ENCODE peak calls at places on chromosomes 4 and X, in six cellular contexts. O is endothelial cell of umbilical vein, P is A549, G is K562, Q is HepG2, B is GM12878. E is an unnamed sample.
A peak's percentile ranks its signal among the peaks of the same experiment; 100 is the strongest.

GRCh38 chr4:157050561-157050960 is 25.4 kb upstream of the GLRB start:
- DNase-seq in O (no peak), P (no peak), G (no peak), Q (no peak), B (no peak), E (no peak)

GRCh38 chr4:13347517-13348125 is 136.5 kb downstream of the RAB28 start:
- DNase-seq in O (no peak), P (no peak), G (no peak), Q (no peak), B (no peak), E (no peak)

GRCh38 chr4:114178392-114178791 is 198.9 kb upstream of the ARSJ start:
- DNase-seq in O (peak; percentile 50), P (no peak), G (no peak), Q (no peak), B (no peak), E (no peak)

GRCh38 chrX:20067709-20068315 is 48.9 kb downstream of the MAP7D2 start:
- DNase-seq in O (peak; percentile 80), P (peak; percentile 44), G (peak; percentile 11), Q (no peak), B (no peak), E (peak; percentile 59)

GRCh38 chr4:56575820-56576429 is 70.3 kb downstream of the ARL9 start:
- DNase-seq in O (peak; percentile 42), P (peak; percentile 28), G (peak; percentile 21), Q (peak; percentile 8), B (no peak), E (peak; percentile 42)

GRCh38 chrX:46547857-46548256 is 2.6 kb upstream of the ZNF674 start:
- DNase-seq in O (peak; percentile 66), P (no peak), G (no peak), Q (peak; percentile 27), B (no peak), E (no peak)

GRCh38 chr4:177322881-177323280 is 13.2 kb downstream of the NEIL3 start:
- DNase-seq in O (peak; percentile 90), P (no peak), G (no peak), Q (no peak), B (no peak), E (no peak)

GRCh38 chr4:146029939-146030710 is 91.5 kb upstream of the ZNF827 start:
- DNase-seq in O (no peak), P (no peak), G (no peak), Q (no peak), B (peak; percentile 48), E (no peak)

GRCh38 chrX:41429592-41429991 is 17.6 kb upstream of the NYX start:
- DNase-seq in O (no peak), P (no peak), G (no peak), Q (no peak), B (no peak), E (no peak)

GRCh38 chr4:2800691-2801596 is 8.1 kb downstream of the SH3BP2 start:
- DNase-seq in O (peak; percentile 54), P (no peak), G (peak; percentile 55), Q (peak; percentile 92), B (peak; percentile 41), E (peak; percentile 96)

GRCh38 chrX:111868726-111869638 is 7.0 kb upstream of the TRPC5OS start:
- DNase-seq in O (peak; percentile 1), P (no peak), G (no peak), Q (no peak), B (peak; percentile 40), E (no peak)

GRCh38 chr4:41120297-41121217 is 93.8 kb downstream of the APBB2 start:
- DNase-seq in O (peak; percentile 78), P (no peak), G (no peak), Q (no peak), B (no peak), E (no peak)

GRCh38 chrX:8647176-8647575 is 84.8 kb downstream of the ANOS1 start:
- DNase-seq in O (no peak), P (no peak), G (no peak), Q (no peak), B (no peak), E (peak; percentile 40)

GRCh38 chr4:36399762-36400353 is 118.4 kb downstream of the DTHD1 start:
- DNase-seq in O (peak; percentile 5), P (no peak), G (no peak), Q (peak; percentile 2), B (peak; percentile 24), E (peak; percentile 54)

GRCh38 chr4:2948895-2949781 is 14.1 kb downstream of the NOP14 start:
- DNase-seq in O (peak; percentile 19), P (no peak), G (no peak), Q (no peak), B (no peak), E (peak; percentile 51)

GRCh38 chr4:36551697-36552214 is 270.3 kb downstream of the DTHD1 start:
- DNase-seq in O (no peak), P (no peak), G (no peak), Q (no peak), B (peak; percentile 69), E (no peak)

GRCh38 chrX:27583976-27584375 is 6.2 kb upstream of the DCAF8L2 start:
- DNase-seq in O (no peak), P (no peak), G (no peak), Q (no peak), B (no peak), E (no peak)

GRCh38 chr4:53855886-53856260 is 208.5 kb downstream of the CHIC2 start:
- DNase-seq in O (no peak), P (no peak), G (no peak), Q (no peak), B (no peak), E (no peak)

GRCh38 chr4:184514121-184514988 is 40.0 kb upstream of the IRF2 start:
- DNase-seq in O (peak; percentile 48), P (peak; percentile 25), G (peak; percentile 68), Q (no peak), B (peak; percentile 94), E (peak; percentile 90)

GRCh38 chr4:168634276-168634802 is 137.5 kb downstream of the PALLD start:
- DNase-seq in O (peak; percentile 56), P (no peak), G (no peak), Q (no peak), B (no peak), E (peak; percentile 46)

DNA sequence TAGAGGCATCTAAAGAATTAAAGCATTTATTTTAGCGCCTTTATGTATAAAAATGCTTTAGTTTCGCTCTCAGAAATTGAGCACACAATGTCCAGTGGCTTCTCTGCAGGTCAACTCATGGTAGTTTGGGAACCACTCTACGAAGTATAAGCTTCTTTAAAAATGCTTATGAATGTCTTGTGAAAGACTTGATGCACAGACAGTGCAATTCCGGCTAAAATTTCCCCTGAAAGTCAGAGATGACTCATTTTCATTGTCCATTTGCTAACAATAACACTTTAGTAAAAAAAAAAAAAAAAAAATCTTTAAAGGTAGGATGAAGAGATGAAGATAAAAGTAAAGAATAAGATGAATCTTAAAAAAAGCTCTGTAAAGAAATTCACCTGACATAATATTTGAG is 117.2 kb downstream of the PDHA2 start:
- DNase-seq in O (no peak), P (no peak), G (no peak), Q (no peak), B (no peak), E (no peak)
- TF ChIP-seq MAX in O (no peak), P (no peak), G (no peak), Q (no peak), B (no peak), E (no peak)

GRCh38 chr4:77621254-77621653 is 15.6 kb downstream of the CXCL13 start:
- DNase-seq in O (no peak), P (no peak), G (no peak), Q (no peak), B (no peak), E (no peak)
- TF ChIP-seq POLR2A in O (no peak), P (no peak), G (no peak), Q (no peak), B (no peak), E (no peak)

GRCh38 chr4:150582881-150583286 is 933 bp downstream of the MAB21L2 start:
- DNase-seq in O (no peak), P (no peak), G (no peak), Q (no peak), B (no peak), E (no peak)
- TF ChIP-seq MYC in O (no peak), P (no peak), G (no peak), Q (no peak), B (no peak), E (no peak)

DNA sequence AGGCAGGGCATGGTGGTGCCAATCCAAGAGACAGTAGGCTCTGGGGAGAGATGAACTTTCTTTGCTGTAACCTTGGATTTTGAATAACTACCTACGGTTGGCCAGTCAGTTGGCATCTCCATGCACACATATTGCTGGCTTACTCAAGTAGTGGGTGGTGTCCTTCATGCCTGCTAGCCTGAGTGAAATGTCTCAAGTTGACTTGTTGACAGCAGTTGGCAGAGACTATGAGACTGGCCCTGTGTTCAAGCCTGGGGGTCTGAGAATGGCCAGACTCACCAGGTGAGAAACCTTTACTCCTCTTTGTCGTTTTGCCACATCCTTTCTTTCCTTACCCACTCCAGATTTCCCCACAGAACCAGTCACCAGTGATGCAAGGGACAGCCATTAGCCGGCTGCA is 173.3 kb downstream of the MID1IP1 start:
- DNase-seq in O (no peak), P (no peak), G (no peak), Q (no peak), B (no peak), E (no peak)
- TF ChIP-seq MAX in O (no peak), P (no peak), G (no peak), Q (no peak), B (no peak), E (no peak)

DNA sequence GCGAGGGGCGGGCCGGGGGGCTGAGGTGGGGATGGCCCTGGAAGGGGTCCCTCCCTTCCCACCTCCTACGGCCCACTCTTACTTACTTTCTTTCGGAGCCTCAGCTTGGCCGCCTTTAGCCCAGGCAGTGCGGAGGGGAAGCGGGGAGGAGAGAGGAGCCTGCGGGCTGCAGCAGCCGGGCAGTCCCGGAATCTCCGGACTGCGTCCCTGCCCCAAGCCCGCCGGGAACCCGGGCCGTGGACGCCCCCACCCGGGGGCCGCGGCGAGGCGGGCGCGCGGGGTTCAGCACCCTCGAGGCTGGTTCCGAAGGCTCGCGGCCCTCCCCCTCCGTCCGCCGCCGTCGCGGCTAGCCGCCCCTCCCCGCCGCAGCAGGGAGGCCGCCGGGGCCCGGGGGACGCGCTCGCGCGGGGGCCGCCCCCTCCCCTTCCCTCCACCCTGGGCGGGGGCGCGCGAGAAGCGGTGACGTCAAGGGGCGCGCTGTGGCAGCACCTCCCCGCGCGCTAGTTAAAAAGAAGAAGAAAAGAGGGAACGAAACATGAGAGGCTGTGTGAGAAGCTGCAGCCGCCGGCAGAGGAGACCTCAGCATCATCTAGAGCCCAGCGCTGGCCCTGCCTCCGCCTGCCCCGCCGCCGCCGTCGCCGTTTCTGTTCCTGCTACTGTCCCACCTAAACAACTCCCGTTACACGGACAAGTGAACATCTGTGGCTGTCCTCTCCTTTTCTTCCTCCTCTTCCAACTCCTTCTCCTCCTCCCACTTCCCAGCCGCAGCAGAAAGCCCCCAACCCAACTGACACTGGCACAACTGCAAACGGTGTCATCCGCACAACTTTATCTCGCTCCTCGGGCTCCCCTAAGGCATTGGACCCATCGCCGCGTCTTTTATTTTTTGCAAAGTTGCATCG is at the start of gene HHIP:
- DNase-seq in O (peak; percentile 88), P (peak; percentile 15), G (no peak), Q (peak; percentile 1), B (no peak), E (no peak)
- TF ChIP-seq POLR2A in O (peak; percentile 98), P (no peak), G (no peak), Q (no peak), B (peak; percentile 31), E (no peak)

GRCh38 chr4:109294006-109294405 is 8.5 kb downstream of the COL25A1 start:
- DNase-seq in O (no peak), P (no peak), G (peak; percentile 53), Q (peak; percentile 15), B (no peak), E (peak; percentile 58)
- TF ChIP-seq MYC in O (no peak), P (no peak), G (no peak), Q (no peak), B (no peak), E (no peak)